ENCODE peak calls at places on chromosomes 6 and 20, in ten cellular contexts. Y, D, Z, V, N, C, E, R, S and F are unnamed samples.

GRCh38 chr20:41078329-41078728 is 49.7 kb downstream of the TOP1 start:
- DNase-seq in Y (peak; percentile 53), D (peak; percentile 38), Z (no peak), V (peak; percentile 77), N (no peak), C (peak; percentile 38), E (peak; percentile 24), R (no peak), S (no peak), F (no peak)

GRCh38 chr6:2203264-2203663 is 42.1 kb downstream of the GMDS start:
- DNase-seq in Y (no peak), D (no peak), Z (no peak), V (no peak), N (no peak), C (no peak), E (no peak), R (no peak), S (no peak), F (no peak)

GRCh38 chr6:22036267-22036666 is 260.6 kb downstream of the PRL start:
- DNase-seq in Y (peak; percentile 35), D (peak; percentile 82), Z (no peak), V (peak; percentile 49), N (no peak), C (no peak), E (no peak), R (no peak), S (peak; percentile 74), F (no peak)

GRCh38 chr20:18909254-18909653 is 95.7 kb downstream of the SCP2D1 start:
- DNase-seq in Y (no peak), D (no peak), Z (no peak), V (no peak), N (no peak), C (no peak), E (no peak), R (no peak), S (no peak), F (no peak)

GRCh38 chr6:87431263-87431662 is 23.5 kb downstream of the CFAP206 start:
- DNase-seq in Y (no peak), D (peak; percentile 25), Z (no peak), V (no peak), N (no peak), C (no peak), E (no peak), R (no peak), S (no peak), F (no peak)

GRCh38 chr6:73769976-73770375 is 74.0 kb downstream of the CD109 start:
- DNase-seq in Y (no peak), D (no peak), Z (no peak), V (no peak), N (no peak), C (no peak), E (no peak), R (no peak), S (no peak), F (no peak)

GRCh38 chr20:57147185-57147584 is 119.3 kb downstream of the BMP7 start:
- DNase-seq in Y (no peak), D (no peak), Z (no peak), V (no peak), N (no peak), C (no peak), E (no peak), R (no peak), S (no peak), F (no peak)

GRCh38 chr6:166436195-166437139 is 53.7 kb upstream of the MPC1 start:
- DNase-seq in Y (no peak), D (no peak), Z (no peak), V (no peak), N (no peak), C (no peak), E (no peak), R (no peak), S (no peak), F (no peak)

GRCh38 chr20:41050361-41051019 is 21.9 kb downstream of the TOP1 start:
- DNase-seq in Y (peak; percentile 68), D (no peak), Z (no peak), V (no peak), N (no peak), C (no peak), E (peak; percentile 84), R (no peak), S (no peak), F (no peak)

GRCh38 chr6:11813585-11813984 is 35.0 kb upstream of the ADTRP start:
- DNase-seq in Y (no peak), D (no peak), Z (no peak), V (no peak), N (no peak), C (no peak), E (no peak), R (no peak), S (no peak), F (no peak)

GRCh38 chr20:58054744-58055373 is 173.6 kb downstream of the ANKRD60 start:
- DNase-seq in Y (no peak), D (no peak), Z (peak; percentile 64), V (no peak), N (peak; percentile 74), C (peak; percentile 71), E (no peak), R (peak; percentile 51), S (no peak), F (no peak)

GRCh38 chr6:144219056-144219685 is 66.0 kb upstream of the UTRN start:
- DNase-seq in Y (peak; percentile 71), D (peak; percentile 44), Z (no peak), V (peak; percentile 54), N (no peak), C (no peak), E (peak; percentile 62), R (no peak), S (peak; percentile 40), F (no peak)

GRCh38 chr6:93581371-93581770 is 162.0 kb upstream of the EPHA7 start:
- DNase-seq in Y (no peak), D (no peak), Z (no peak), V (no peak), N (no peak), C (no peak), E (no peak), R (no peak), S (no peak), F (no peak)

GRCh38 chr6:161444966-161445799 is 171.3 kb upstream of the AGPAT4 start:
- DNase-seq in Y (peak; percentile 16), D (no peak), Z (no peak), V (no peak), N (no peak), C (no peak), E (no peak), R (no peak), S (no peak), F (no peak)

DNA sequence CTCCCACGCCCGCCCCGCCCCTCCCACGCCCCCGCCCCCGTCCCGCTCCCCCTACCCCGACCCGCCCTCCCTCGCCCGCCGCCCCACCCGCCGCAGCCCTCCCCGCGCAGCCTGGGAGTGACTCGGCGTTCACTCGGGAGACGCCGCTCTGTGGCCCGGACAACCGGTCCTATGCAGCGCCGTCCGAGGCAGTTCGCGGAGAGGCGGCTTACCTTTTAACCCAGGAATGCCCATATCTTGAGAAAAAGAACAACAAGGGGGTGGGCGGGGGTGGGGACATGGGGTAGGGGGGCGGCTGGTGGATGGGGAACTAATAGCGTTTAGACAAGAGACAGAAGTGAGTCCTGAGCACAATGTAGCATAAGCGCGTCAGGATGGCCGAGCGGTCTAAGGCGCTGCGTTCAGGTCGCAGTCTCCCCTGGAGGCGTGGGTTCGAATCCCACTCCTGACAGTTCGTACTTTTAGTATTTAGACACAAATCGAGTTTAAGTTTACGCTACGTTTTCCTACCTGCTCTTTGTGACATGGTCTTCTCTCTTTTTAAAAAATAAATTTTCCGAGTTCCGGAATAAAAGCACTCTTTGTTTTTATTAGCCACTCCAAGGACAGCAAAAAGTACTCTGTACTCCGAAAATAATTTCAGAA is 17.2 kb upstream of the HMGN4 start:
- DNase-seq in Y (peak; percentile 80), D (peak; percentile 81), Z (peak; percentile 91), V (peak; percentile 82), N (peak; percentile 94), C (peak; percentile 88), E (peak; percentile 94), R (peak; percentile 83), S (peak; percentile 63), F (peak; percentile 94)
- H3K27ac ChIP-seq in Y (peak overlapping the region; percentile 67), D (peak overlapping the region; percentile 99), Z (peak overlapping the region; percentile 99), V (peak overlapping the region; percentile 42), N (peak overlapping the region; percentile 92), C (peak overlapping the region; percentile 94), E (peak overlapping the region; percentile 98), R (peak overlapping the region; percentile 100), S (no peak overlapping the region), F (peak overlapping the region; percentile 98)

DNA sequence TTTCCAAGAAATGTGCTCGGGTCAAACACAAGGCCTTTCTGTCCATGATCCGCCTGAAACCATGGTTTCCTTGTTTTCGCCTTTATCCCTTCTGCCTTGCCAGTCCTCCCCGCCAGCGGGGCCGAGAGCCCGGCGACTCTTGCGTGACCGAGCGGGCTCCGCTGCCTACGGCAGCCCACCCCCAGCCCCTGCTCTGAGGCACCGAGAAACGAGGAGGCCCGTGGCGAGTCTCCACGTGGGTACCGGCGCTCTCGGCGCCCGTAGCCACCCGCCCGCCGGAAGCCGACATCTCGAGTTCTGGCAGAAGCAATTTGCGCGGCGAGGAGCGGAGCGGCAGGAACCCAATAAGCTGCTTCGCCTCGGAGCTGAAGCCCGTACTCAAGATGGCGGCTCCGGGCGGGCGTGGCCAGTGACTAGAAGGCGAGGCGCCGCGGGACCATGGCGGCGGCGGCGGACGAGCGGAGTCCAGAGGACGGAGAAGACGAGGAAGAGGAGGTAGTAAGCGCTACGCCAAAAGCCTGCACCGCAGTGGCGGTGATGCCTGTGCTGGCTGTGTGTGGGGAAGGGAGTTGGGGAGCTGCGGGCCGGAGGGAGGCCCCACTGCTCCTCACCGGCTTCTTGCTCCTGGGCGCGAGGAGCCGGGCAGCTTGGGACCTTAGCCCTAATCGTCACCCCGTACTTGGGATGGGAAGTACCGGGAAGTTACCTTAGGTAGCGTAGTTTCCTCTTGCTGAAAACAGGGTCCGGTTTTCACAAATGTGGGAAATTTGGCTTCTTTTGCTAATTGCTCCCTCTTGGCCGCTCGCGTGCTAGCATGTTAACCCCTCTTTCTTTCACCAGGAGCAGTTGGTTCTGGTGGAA is at the start of gene GTF3C6:
- DNase-seq in Y (peak; percentile 91), D (peak; percentile 92), Z (peak; percentile 88), V (peak; percentile 82), N (peak; percentile 96), C (peak; percentile 92), E (peak; percentile 94), R (peak; percentile 90), S (peak; percentile 56), F (peak; percentile 96)
- TF ChIP-seq POLR2A in Y (peak; percentile 91), D (peak; percentile 91), Z (peak; percentile 32), V (peak; percentile 89), N (peak; percentile 66), C (peak; percentile 73), E (peak; percentile 99), R (peak; percentile 63), S (peak; percentile 77), F (peak; percentile 74)

DNA sequence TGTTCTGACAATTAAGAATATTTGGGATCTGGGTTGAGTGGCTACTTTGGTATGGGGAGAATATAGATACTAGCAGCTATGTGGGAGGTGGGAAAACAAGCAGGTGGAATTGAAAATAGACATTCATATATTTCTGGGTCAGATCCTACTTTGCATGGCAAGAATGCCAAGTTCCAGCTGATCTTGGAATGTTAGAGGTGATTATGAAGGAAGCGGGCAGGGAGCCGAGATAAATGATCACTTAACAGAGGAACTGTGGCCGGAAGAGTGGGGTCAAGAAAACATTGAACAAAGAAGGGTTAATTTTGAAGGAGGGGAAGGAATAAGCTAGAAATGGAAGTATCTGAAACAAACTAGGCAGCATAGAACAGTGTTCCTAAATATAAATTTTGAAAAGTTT is 15.4 kb downstream of the PLCB1 start:
- DNase-seq in Y (no peak), D (no peak), Z (no peak), V (no peak), N (no peak), C (no peak), E (no peak), R (no peak), S (no peak), F (no peak)
- H3K4me1 ChIP-seq in Y (peaks cover 7% of the 10 kb centered on the region), D (peaks cover 6% of the 10 kb centered on the region), Z (no peaks in the 10 kb centered on the region), V (peaks cover 36% of the 10 kb centered on the region), N (peaks cover 8% of the 10 kb centered on the region), C (no peaks in the 10 kb centered on the region), E (no peaks in the 10 kb centered on the region), R (peaks cover 5% of the 10 kb centered on the region), S (no peaks in the 10 kb centered on the region), F (no peaks in the 10 kb centered on the region)

GRCh38 chr20:51422912-51423667 is 119.4 kb downstream of the NFATC2 start:
- DNase-seq in Y (no peak), D (no peak), Z (no peak), V (no peak), N (no peak), C (no peak), E (no peak), R (no peak), S (no peak), F (no peak)
- H3K27ac ChIP-seq in Y (no peak overlapping the region), D (no peak overlapping the region), Z (no peak overlapping the region), V (no peak overlapping the region), N (no peak overlapping the region), C (no peak overlapping the region), E (no peak overlapping the region), R (no peak overlapping the region), S (no peak overlapping the region), F (peak overlapping the region; percentile 57)